ENCODE peak calls at places on chromosomes 2 and 18, in nine cellular contexts. P, D, A, R, X, B, E, Q and N are unnamed samples.
A peak's percentile ranks its signal among the peaks of the same experiment; 100 is the strongest.

GRCh38 chr2:383888-384287 is 96.0 kb upstream of the ALKAL2 start:
- DNase-seq in Q (no peak), E (no peak), A (peak; percentile 69), X (no peak), D (no peak), R (no peak), B (no peak), P (no peak), N (no peak)

GRCh38 chr2:162586311-162586710 is 242.4 kb downstream of the GCA start:
- DNase-seq in P (no peak), X (no peak), Q (no peak), E (no peak), R (no peak), D (no peak), B (no peak), A (no peak), N (no peak)

GRCh38 chr2:33441235-33441810 is 35.1 kb upstream of the RASGRP3 start:
- DNase-seq in P (peak; percentile 83), Q (peak; percentile 52), A (peak; percentile 49), X (no peak), B (peak; percentile 77), D (peak; percentile 75), R (peak; percentile 75), E (no peak), N (peak; percentile 60)

GRCh38 chr18:3015203-3015590 is 2.3 kb upstream of the LPIN2 start:
- DNase-seq in R (peak; percentile 57), D (peak; percentile 51), Q (peak; percentile 58), B (peak; percentile 68), A (peak; percentile 28), E (peak; percentile 36), X (no peak), P (peak; percentile 89), N (peak; percentile 56)

GRCh38 chr2:165462433-165462832 is 7.1 kb upstream of the CSRNP3 start:
- DNase-seq in E (no peak), Q (no peak), B (no peak), P (no peak), D (no peak), R (no peak), X (no peak), A (no peak), N (no peak)

GRCh38 chr2:196954001-196954400 is 27.5 kb upstream of the PGAP1 start:
- DNase-seq in D (no peak), P (no peak), Q (no peak), B (no peak), R (no peak), X (no peak), E (no peak), A (no peak), N (no peak)

GRCh38 chr2:101874069-101874468 is 117.7 kb upstream of the IL1R2 start:
- DNase-seq in E (no peak), Q (no peak), R (no peak), B (no peak), P (no peak), D (no peak), X (no peak), A (no peak), N (no peak)

GRCh38 chr2:128403814-128404708 is 85.4 kb upstream of the HS6ST1 start:
- DNase-seq in P (no peak), E (no peak), A (no peak), R (no peak), D (no peak), X (peak; percentile 5), Q (no peak), B (no peak), N (no peak)

GRCh38 chr2:172082105-172082943 is 3.0 kb upstream of the DLX1 start:
- DNase-seq in X (no peak), A (no peak), B (peak; percentile 33), Q (no peak), D (peak; percentile 41), R (no peak), P (no peak), E (no peak), N (no peak)

GRCh38 chr18:14097761-14098160 is 34.5 kb downstream of the ZNF519 start:
- DNase-seq in Q (no peak), P (peak; percentile 13), X (no peak), B (no peak), E (no peak), D (no peak), A (no peak), R (no peak), N (no peak)

GRCh38 chr18:78980777-78981651 is 1.4 kb downstream of the SALL3 start:
- DNase-seq in Q (no peak), A (no peak), B (no peak), R (peak; percentile 25), D (no peak), P (no peak), X (no peak), E (no peak), N (no peak)

GRCh38 chr2:7745369-7745768 is 828.2 kb downstream of the RNF144A start:
- DNase-seq in E (no peak), Q (no peak), P (peak; percentile 33), D (no peak), R (no peak), A (no peak), B (no peak), X (no peak), N (peak; percentile 46)

GRCh38 chr2:147829106-147829505 is 15.7 kb upstream of the ACVR2A start:
- DNase-seq in X (no peak), E (peak; percentile 61), B (peak; percentile 65), Q (peak; percentile 75), R (peak; percentile 87), D (peak; percentile 65), A (no peak), P (peak; percentile 89), N (peak; percentile 52)

GRCh38 chr2:147824625-147825024 is 20.2 kb upstream of the ACVR2A start:
- DNase-seq in B (no peak), X (no peak), R (no peak), Q (no peak), E (no peak), P (no peak), D (no peak), A (no peak), N (no peak)

DNA sequence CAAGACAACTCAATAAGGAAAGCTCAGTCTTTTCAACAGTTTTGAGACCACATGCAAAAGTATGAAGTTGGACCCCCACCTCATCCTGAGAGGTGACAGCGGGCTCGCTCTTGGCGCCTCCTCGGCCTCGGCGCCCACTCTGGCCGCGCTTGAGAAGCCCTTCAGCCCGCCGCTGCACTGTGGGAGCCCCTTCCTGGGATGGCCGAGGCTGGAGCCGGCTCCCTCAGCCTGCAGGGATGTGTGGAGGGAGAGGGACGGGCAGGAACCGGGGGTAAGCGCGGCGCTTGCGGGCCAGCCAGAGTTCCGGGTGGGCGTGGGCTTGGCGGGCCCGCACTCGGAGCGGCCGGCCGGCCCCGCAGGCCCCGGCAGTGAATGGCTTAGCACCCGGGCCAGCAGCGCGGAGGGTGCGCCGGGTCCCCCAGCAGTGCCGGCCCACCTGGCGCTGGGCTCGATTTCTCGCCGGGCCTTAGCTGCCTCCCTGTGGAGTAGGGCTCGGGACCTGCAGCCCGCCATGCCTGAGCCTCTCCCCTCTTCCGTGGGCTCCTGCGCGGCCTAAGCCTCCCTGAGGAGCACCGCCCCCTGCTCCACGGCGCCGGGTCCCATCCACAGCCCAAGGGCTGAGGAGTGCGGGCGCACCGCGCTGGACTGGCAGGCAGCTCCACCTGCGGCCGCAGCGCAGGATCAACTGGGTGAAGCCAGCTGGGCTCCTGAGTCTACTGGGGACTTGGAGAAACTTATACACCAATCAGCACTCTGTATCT is 18.0 kb upstream of the ACVR2A start:
- DNase-seq in D (no peak), R (no peak), E (no peak), B (no peak), Q (no peak), A (no peak), X (no peak), P (no peak), N (no peak)
- TF ChIP-seq CTCF in D (no peak), R (no peak), E (no peak), B (no peak), Q (no peak), A (no peak), X (no peak), P (no peak), N (no peak)

GRCh38 chr2:173472112-173472511 is 117.4 kb downstream of the CDCA7 start:
- DNase-seq in A (no peak), B (no peak), X (no peak), D (no peak), Q (no peak), E (no peak), R (no peak), P (no peak), N (no peak)
- TF ChIP-seq CTCF in A (no peak), B (no peak), X (no peak), D (no peak), Q (no peak), E (no peak), R (no peak), P (no peak), N (no peak)

DNA sequence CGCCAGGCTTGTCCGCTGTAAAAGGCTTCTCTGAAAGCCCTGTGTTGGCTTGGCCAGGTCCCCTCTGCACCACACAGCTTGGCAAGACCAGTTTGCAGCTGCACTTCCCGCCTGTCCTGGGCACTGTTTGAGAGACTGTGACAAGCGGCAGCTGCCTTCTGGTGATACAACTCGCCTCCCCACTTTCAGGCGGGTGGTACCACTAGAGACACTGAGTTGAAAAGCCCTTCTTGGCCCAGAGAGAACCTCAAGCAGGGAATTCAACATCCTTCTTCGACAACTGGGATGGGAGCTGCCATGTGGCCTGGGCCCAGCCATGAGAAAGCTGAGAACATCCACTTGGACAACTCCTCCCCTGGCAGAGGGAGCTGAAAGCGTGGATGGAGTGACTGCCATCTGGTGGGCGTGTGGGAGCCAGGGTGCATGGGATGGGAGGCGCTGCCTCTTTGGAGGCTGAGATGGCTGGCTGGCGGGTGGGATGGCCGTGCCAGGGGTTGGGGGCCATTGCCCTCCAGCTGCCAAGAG is 125.5 kb upstream of the REV1 start:
- DNase-seq in X (no peak), A (peak; percentile 10), Q (no peak), P (peak; percentile 27), R (no peak), B (peak; percentile 6), D (peak; percentile 16), E (no peak), N (no peak)
- TF ChIP-seq CTCF in X (no peak), A (no peak), Q (no peak), P (peak; percentile 18), R (peak; percentile 41), B (peak; percentile 64), D (peak; percentile 38), E (no peak), N (no peak)

GRCh38 chr18:42029100-42029499 is 74.1 kb downstream of the PIK3C3 start:
- DNase-seq in Q (no peak), R (no peak), E (no peak), B (no peak), A (no peak), P (no peak), X (no peak), D (no peak), N (no peak)

GRCh38 chr18:42028232-42028832 is 73.3 kb downstream of the PIK3C3 start:
- DNase-seq in D (peak; percentile 36), R (peak; percentile 45), B (peak; percentile 32), Q (no peak), P (peak; percentile 48), X (no peak), E (no peak), A (peak; percentile 20), N (no peak)

GRCh38 chr18:42033137-42033810 is 78.2 kb downstream of the PIK3C3 start:
- DNase-seq in A (no peak), E (no peak), B (no peak), R (no peak), P (no peak), D (no peak), Q (no peak), X (no peak), N (no peak)

GRCh38 chr18:42032447-42032846 is 77.4 kb downstream of the PIK3C3 start:
- DNase-seq in Q (no peak), A (no peak), D (no peak), X (no peak), R (no peak), E (no peak), B (no peak), P (no peak), N (no peak)

GRCh38 chr18:42030586-42031182 is 75.7 kb downstream of the PIK3C3 start:
- DNase-seq in P (peak; percentile 20), E (no peak), A (peak; percentile 37), X (no peak), Q (peak; percentile 2), R (peak; percentile 18), B (peak; percentile 23), D (peak; percentile 25), N (no peak)
- TF ChIP-seq CTCF in P (peak; percentile 64), E (peak; percentile 77), A (peak; percentile 65), X (peak; percentile 17), Q (peak; percentile 82), R (peak; percentile 87), B (peak; percentile 82), D (peak; percentile 60), N (peak; percentile 63)